ENCODE peak calls at places on chromosomes 4 and X, in four cellular contexts. One of them, this sample, is unnamed.

GRCh38 chr4:43898836-43899235 is 549.8 kb downstream of the KCTD8 start:
- DNase-seq in psoas muscle: no peak
- DNase-seq in left ventricle myocardium inferior: no peak
- DNase-seq in upper lobe of right lung: no peak
- DNase-seq in this sample: no peak

GRCh38 chr4:126051709-126052424 is 737.1 kb downstream of the FAT4 start:
- DNase-seq in psoas muscle: no peak
- DNase-seq in left ventricle myocardium inferior: no peak
- DNase-seq in upper lobe of right lung: no peak
- DNase-seq in this sample: peak; percentile 61

GRCh38 chr4:14249226-14249625 is 621.7 kb upstream of the BOD1L1 start:
- DNase-seq in psoas muscle: no peak
- DNase-seq in left ventricle myocardium inferior: no peak
- DNase-seq in upper lobe of right lung: no peak
- DNase-seq in this sample: no peak

GRCh38 chr4:141127884-141128283 is 5.4 kb downstream of the RNF150 start:
- DNase-seq in psoas muscle: no peak
- DNase-seq in left ventricle myocardium inferior: no peak
- DNase-seq in upper lobe of right lung: no peak
- DNase-seq in this sample: no peak

GRCh38 chr4:85474818-85475630 is at the start of gene ARHGAP24:
- DNase-seq in psoas muscle: peak; percentile 78
- DNase-seq in left ventricle myocardium inferior: peak; percentile 87
- DNase-seq in upper lobe of right lung: peak; percentile 91
- DNase-seq in this sample: peak; percentile 92

GRCh38 chrX:132231587-132231986 is 12.3 kb upstream of the RAP2C start:
- DNase-seq in psoas muscle: no peak
- DNase-seq in left ventricle myocardium inferior: no peak
- DNase-seq in upper lobe of right lung: no peak
- DNase-seq in this sample: no peak

GRCh38 chrX:3262906-3263305 is 83.5 kb downstream of the MXRA5 start:
- DNase-seq in psoas muscle: no peak
- DNase-seq in left ventricle myocardium inferior: no peak
- DNase-seq in upper lobe of right lung: no peak
- DNase-seq in this sample: peak; percentile 69

GRCh38 chr4:17967078-17967477 is 54.5 kb downstream of the LCORL start:
- DNase-seq in psoas muscle: no peak
- DNase-seq in left ventricle myocardium inferior: no peak
- DNase-seq in upper lobe of right lung: no peak
- DNase-seq in this sample: no peak

GRCh38 chrX:70033348-70033747 is 16.4 kb downstream of the AWAT2 start:
- DNase-seq in psoas muscle: no peak
- DNase-seq in left ventricle myocardium inferior: no peak
- DNase-seq in upper lobe of right lung: peak; percentile 64
- DNase-seq in this sample: no peak

GRCh38 chr4:80125252-80126177 is 52.5 kb upstream of the ANTXR2 start:
- DNase-seq in psoas muscle: no peak
- DNase-seq in left ventricle myocardium inferior: no peak
- DNase-seq in upper lobe of right lung: no peak
- DNase-seq in this sample: no peak

GRCh38 chr4:161564230-161564834 is 599.5 kb downstream of the FSTL5 start:
- DNase-seq in psoas muscle: no peak
- DNase-seq in left ventricle myocardium inferior: no peak
- DNase-seq in upper lobe of right lung: no peak
- DNase-seq in this sample: no peak

GRCh38 chr4:176377705-176378302 is 58.0 kb downstream of the SPCS3 start:
- DNase-seq in psoas muscle: no peak
- DNase-seq in left ventricle myocardium inferior: no peak
- DNase-seq in upper lobe of right lung: no peak
- DNase-seq in this sample: no peak

GRCh38 chr4:167084326-167084725 is 150.0 kb downstream of the SPOCK3 start:
- DNase-seq in psoas muscle: no peak
- DNase-seq in left ventricle myocardium inferior: no peak
- DNase-seq in upper lobe of right lung: no peak
- DNase-seq in this sample: no peak

GRCh38 chr4:48944252-48944651 is 37.7 kb upstream of the OCIAD2 start:
- DNase-seq in psoas muscle: no peak
- DNase-seq in left ventricle myocardium inferior: no peak
- DNase-seq in upper lobe of right lung: no peak
- DNase-seq in this sample: peak; percentile 78

GRCh38 chrX:63434206-63434605 is 83.1 kb upstream of the SPIN4 start:
- DNase-seq in psoas muscle: no peak
- DNase-seq in left ventricle myocardium inferior: no peak
- DNase-seq in upper lobe of right lung: no peak
- DNase-seq in this sample: no peak

GRCh38 chrX:63439580-63439979 is 88.4 kb upstream of the SPIN4 start:
- DNase-seq in psoas muscle: no peak
- DNase-seq in left ventricle myocardium inferior: no peak
- DNase-seq in upper lobe of right lung: no peak
- DNase-seq in this sample: no peak

GRCh38 chrX:63430026-63430425 is 78.9 kb upstream of the SPIN4 start:
- DNase-seq in psoas muscle: no peak
- DNase-seq in left ventricle myocardium inferior: no peak
- DNase-seq in upper lobe of right lung: no peak
- DNase-seq in this sample: no peak

GRCh38 chrX:63436865-63437264 is 85.7 kb upstream of the SPIN4 start:
- DNase-seq in psoas muscle: no peak
- DNase-seq in left ventricle myocardium inferior: no peak
- DNase-seq in upper lobe of right lung: no peak
- DNase-seq in this sample: no peak

GRCh38 chrX:63434665-63435064 is 83.5 kb upstream of the SPIN4 start:
- DNase-seq in psoas muscle: no peak
- DNase-seq in left ventricle myocardium inferior: no peak
- DNase-seq in upper lobe of right lung: no peak
- DNase-seq in this sample: no peak
- H3K36me3 ChIP-seq in psoas muscle: no peaks in the 10 kb centered on the region
- H3K36me3 ChIP-seq in left ventricle myocardium inferior: no peaks in the 10 kb centered on the region
- H3K36me3 ChIP-seq in upper lobe of right lung: no peaks in the 10 kb centered on the region
- H3K36me3 ChIP-seq in this sample: no peaks in the 10 kb centered on the region

GRCh38 chrX:152958524-152959465 is 35.1 kb downstream of the PNMA5 start:
- DNase-seq in psoas muscle: peak; percentile 86
- DNase-seq in left ventricle myocardium inferior: peak; percentile 85
- DNase-seq in upper lobe of right lung: peak; percentile 90
- DNase-seq in this sample: peak; percentile 86
- H3K4me3 ChIP-seq in psoas muscle: peak overlapping the region; percentile 61
- H3K4me3 ChIP-seq in left ventricle myocardium inferior: peak overlapping the region; percentile 57
- H3K4me3 ChIP-seq in upper lobe of right lung: peak overlapping the region; percentile 36
- H3K4me3 ChIP-seq in this sample: peak overlapping the region; percentile 48

GRCh38 chr4:112511294-112512118 is 4.5 kb downstream of the NEUROG2 start:
- DNase-seq in psoas muscle: no peak
- DNase-seq in left ventricle myocardium inferior: no peak
- DNase-seq in upper lobe of right lung: no peak
- DNase-seq in this sample: no peak

GRCh38 chr4:112509243-112510190 is 6.5 kb downstream of the NEUROG2 start:
- DNase-seq in psoas muscle: no peak
- DNase-seq in left ventricle myocardium inferior: no peak
- DNase-seq in upper lobe of right lung: no peak
- DNase-seq in this sample: peak; percentile 20

GRCh38 chr4:112510191-112510467 is 5.9 kb downstream of the NEUROG2 start:
- DNase-seq in psoas muscle: no peak
- DNase-seq in left ventricle myocardium inferior: no peak
- DNase-seq in upper lobe of right lung: no peak
- DNase-seq in this sample: no peak

GRCh38 chr4:112514079-112514448 is 1.9 kb downstream of the NEUROG2 start:
- DNase-seq in psoas muscle: no peak
- DNase-seq in left ventricle myocardium inferior: no peak
- DNase-seq in upper lobe of right lung: no peak
- DNase-seq in this sample: no peak

GRCh38 chr4:112510468-112511293 is 5.3 kb downstream of the NEUROG2 start:
- DNase-seq in psoas muscle: no peak
- DNase-seq in left ventricle myocardium inferior: no peak
- DNase-seq in upper lobe of right lung: no peak
- DNase-seq in this sample: no peak
- H3K27me3 ChIP-seq in psoas muscle: peaks cover 3% of the 10 kb centered on the region
- H3K27me3 ChIP-seq in left ventricle myocardium inferior: peaks cover 100% of the 10 kb centered on the region
- H3K27me3 ChIP-seq in upper lobe of right lung: peaks cover 98% of the 10 kb centered on the region
- H3K27me3 ChIP-seq in this sample: peaks cover 42% of the 10 kb centered on the region

GRCh38 chr4:169094656-169095231 is 84.7 kb upstream of the CBR4 start:
- DNase-seq in psoas muscle: no peak
- DNase-seq in left ventricle myocardium inferior: no peak
- DNase-seq in upper lobe of right lung: no peak
- DNase-seq in this sample: no peak
- H3K36me3 ChIP-seq in psoas muscle: peaks cover 33% of the 10 kb centered on the region
- H3K36me3 ChIP-seq in left ventricle myocardium inferior: peaks cover 60% of the 10 kb centered on the region
- H3K36me3 ChIP-seq in upper lobe of right lung: peaks cover 27% of the 10 kb centered on the region
- H3K36me3 ChIP-seq in this sample: peaks cover 51% of the 10 kb centered on the region

GRCh38 chr4:38783109-38783460 is 295 bp upstream of the TLR10 start:
- DNase-seq in psoas muscle: no peak
- DNase-seq in left ventricle myocardium inferior: no peak
- DNase-seq in upper lobe of right lung: no peak
- DNase-seq in this sample: no peak

GRCh38 chr4:38781854-38782261 is 932 bp downstream of the TLR10 start:
- DNase-seq in psoas muscle: no peak
- DNase-seq in left ventricle myocardium inferior: no peak
- DNase-seq in upper lobe of right lung: no peak
- DNase-seq in this sample: no peak

GRCh38 chr4:38785041-38785790 is 2.4 kb upstream of the TLR10 start:
- DNase-seq in psoas muscle: no peak
- DNase-seq in left ventricle myocardium inferior: no peak
- DNase-seq in upper lobe of right lung: no peak
- DNase-seq in this sample: no peak

GRCh38 chr4:38784141-38784540 is 1.4 kb upstream of the TLR10 start:
- DNase-seq in psoas muscle: no peak
- DNase-seq in left ventricle myocardium inferior: no peak
- DNase-seq in upper lobe of right lung: no peak
- DNase-seq in this sample: no peak

GRCh38 chr4:38782452-38783108 is at the start of gene TLR10:
- DNase-seq in psoas muscle: no peak
- DNase-seq in left ventricle myocardium inferior: no peak
- DNase-seq in upper lobe of right lung: no peak
- DNase-seq in this sample: no peak
- H3K4me3 ChIP-seq in psoas muscle: no peak within 1 kb of the TSS
- H3K4me3 ChIP-seq in left ventricle myocardium inferior: no peak within 1 kb of the TSS
- H3K4me3 ChIP-seq in upper lobe of right lung: no peak within 1 kb of the TSS
- H3K4me3 ChIP-seq in this sample: no peak within 1 kb of the TSS

DNA sequence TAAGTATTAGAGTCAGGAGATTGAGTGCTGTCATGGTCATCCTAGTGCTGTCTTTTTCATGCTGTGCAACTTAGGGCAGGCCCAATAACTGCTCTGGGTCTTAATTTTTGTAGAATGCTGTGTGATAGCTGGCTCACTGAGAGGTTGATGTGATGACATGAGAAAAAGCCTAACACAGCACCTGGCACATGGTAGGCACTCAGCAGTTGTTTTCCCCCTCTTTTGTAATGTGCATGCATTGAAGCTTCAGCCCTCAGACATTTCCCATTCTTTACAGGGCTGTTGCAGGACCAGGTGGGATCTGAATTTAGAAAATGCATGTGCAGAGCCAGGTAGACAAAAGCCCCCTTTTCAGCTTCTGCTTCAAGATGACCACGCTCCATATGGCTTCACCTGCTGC is 44.1 kb upstream of the SOX3 start:
- DNase-seq in psoas muscle: no peak
- DNase-seq in left ventricle myocardium inferior: no peak
- DNase-seq in upper lobe of right lung: no peak
- DNase-seq in this sample: no peak
- H3K27me3 ChIP-seq in psoas muscle: no peaks in the 10 kb centered on the region
- H3K27me3 ChIP-seq in left ventricle myocardium inferior: no peaks in the 10 kb centered on the region
- H3K27me3 ChIP-seq in upper lobe of right lung: no peaks in the 10 kb centered on the region
- H3K27me3 ChIP-seq in this sample: no peaks in the 10 kb centered on the region

DNA sequence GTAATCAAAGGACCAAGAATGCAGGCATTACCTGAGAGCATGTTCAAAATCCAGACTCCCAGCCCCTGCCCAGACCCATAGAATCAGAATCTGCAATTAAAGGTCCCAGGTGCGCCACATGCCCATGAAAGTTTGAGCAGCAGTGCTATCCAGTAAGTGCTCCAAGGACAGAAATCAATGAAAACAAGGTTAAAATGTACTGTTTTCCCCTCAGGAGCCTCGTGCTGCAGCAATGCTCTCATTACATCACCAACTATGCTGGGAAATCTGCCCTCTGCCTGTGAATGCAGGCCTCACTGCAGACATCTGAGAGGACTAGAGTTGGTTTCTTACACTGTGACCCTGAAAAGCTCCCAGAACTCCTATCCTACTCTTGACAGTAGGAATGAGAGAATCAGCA is 21.1 kb downstream of the ANXA5 start:
- DNase-seq in psoas muscle: no peak
- DNase-seq in left ventricle myocardium inferior: no peak
- DNase-seq in upper lobe of right lung: no peak
- DNase-seq in this sample: no peak
- H3K36me3 ChIP-seq in psoas muscle: peaks cover 93% of the 10 kb centered on the region
- H3K36me3 ChIP-seq in left ventricle myocardium inferior: peaks cover 91% of the 10 kb centered on the region
- H3K36me3 ChIP-seq in upper lobe of right lung: peaks cover 90% of the 10 kb centered on the region
- H3K36me3 ChIP-seq in this sample: peaks cover 95% of the 10 kb centered on the region

DNA sequence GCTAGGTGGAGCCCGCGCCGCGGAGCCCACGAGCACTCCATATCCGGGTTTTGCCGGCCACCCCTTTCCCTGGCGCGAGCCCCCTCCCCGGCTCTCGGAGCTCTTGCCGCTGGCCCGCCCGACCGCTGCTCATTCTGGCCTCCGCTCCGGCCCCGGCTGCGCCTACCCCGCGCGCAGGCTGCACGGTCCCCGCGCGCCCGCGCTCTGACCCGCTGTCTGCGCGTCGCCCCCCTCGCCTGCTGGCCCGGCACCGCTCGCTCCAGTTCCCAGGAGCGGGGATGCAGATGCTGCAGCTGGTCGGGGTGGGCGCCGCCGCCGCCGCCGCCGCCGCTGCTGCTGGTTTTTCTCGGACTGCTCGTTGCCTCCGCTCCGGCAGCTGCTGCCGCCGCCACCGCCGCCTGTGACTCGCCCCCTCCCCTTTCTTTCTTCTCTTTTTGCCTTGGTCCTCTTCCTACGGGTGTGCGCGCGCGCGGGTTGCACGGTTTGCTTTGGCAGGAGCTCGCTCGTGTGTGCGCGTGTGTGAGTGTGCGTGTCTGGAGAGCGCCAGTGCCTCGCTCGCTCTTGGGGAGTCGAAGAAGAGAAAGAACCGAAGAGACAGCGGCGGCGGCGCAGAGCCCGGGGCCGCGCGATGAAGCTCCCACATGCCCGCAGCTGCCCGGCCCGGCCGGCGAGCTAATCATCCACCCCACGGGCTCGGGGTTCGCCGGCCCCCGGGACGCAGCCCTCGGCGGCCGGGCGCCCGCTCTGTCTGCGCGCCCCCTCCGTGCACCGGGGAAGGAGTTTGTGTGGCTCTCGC is at the start of gene ADGRL3:
- DNase-seq in psoas muscle: no peak
- DNase-seq in left ventricle myocardium inferior: peak; percentile 45
- DNase-seq in upper lobe of right lung: no peak
- DNase-seq in this sample: peak; percentile 16
- H3K4me3 ChIP-seq in psoas muscle: peak within 1 kb of the TSS; percentile 60
- H3K4me3 ChIP-seq in left ventricle myocardium inferior: peak within 1 kb of the TSS; percentile 78
- H3K4me3 ChIP-seq in upper lobe of right lung: peak within 1 kb of the TSS; percentile 52
- H3K4me3 ChIP-seq in this sample: peak within 1 kb of the TSS; percentile 15

This sample was measured in MG63.